ENCODE peak calls at places on chromosome X, in eight cellular contexts. U is body of pancreas, B is upper lobe of right lung, P is thyroid gland, G is BE2C, O is A673, D is testis, W is A549. J is an unnamed sample. For H3K9me3, the result is how much of the 10 kb centered on the place peaks cover.

GRCh38 chrX:67893931-67894330 is 350.1 kb downstream of the AR start:
- DNase-seq in B (no peak), U (no peak), G (no peak), W (peak), P (no peak), O (no peak), D (no peak), J (no peak)

GRCh38 chrX:95628796-95629195 is 1055.8 kb upstream of the DIAPH2 start:
- DNase-seq in W (no peak), O (no peak), P (no peak), U (no peak), B (no peak), D (no peak), G (no peak), J (no peak)

GRCh38 chrX:154012336-154012991 is 7.2 kb downstream of the IRAK1 start:
- DNase-seq in B (peak), P (no peak), W (no peak), U (peak), D (peak), G (no peak), O (no peak), J (no peak)

GRCh38 chrX:123779908-123780396 is 47.1 kb upstream of the THOC2 start:
- DNase-seq in G (no peak), W (peak), U (no peak), B (no peak), P (no peak), O (no peak), D (no peak), J (no peak)

GRCh38 chrX:13506574-13506973 is 62.8 kb upstream of the EGFL6 start:
- DNase-seq in D (peak), B (no peak), W (peak), P (peak), U (peak), O (peak), G (peak), J (peak)

GRCh38 chrX:9133426-9133825 is 99.5 kb upstream of the FAM9B start:
- DNase-seq in P (no peak), O (no peak), B (no peak), U (no peak), G (no peak), W (no peak), D (no peak), J (no peak)

GRCh38 chrX:130799393-130799792 is 103.6 kb downstream of the ENOX2 start:
- DNase-seq in W (no peak), P (no peak), U (no peak), O (no peak), G (no peak), B (no peak), D (no peak), J (no peak)

GRCh38 chrX:150352114-150352513 is 11.0 kb upstream of the MAMLD1 start:
- DNase-seq in B (no peak), P (no peak), W (peak), O (no peak), D (no peak), U (no peak), G (no peak), J (no peak)

GRCh38 chrX:14032383-14032782 is 2.7 kb upstream of the GEMIN8 start:
- DNase-seq in O (peak), W (peak), U (peak), B (no peak), P (peak), D (peak), G (peak), J (peak)

GRCh38 chrX:72080800-72081199 is 50.9 kb downstream of the RTL5 start:
- DNase-seq in B (no peak), U (no peak), D (no peak), W (no peak), O (no peak), P (no peak), G (peak), J (no peak)

GRCh38 chrX:10979956-10980355 is 131.2 kb upstream of the HCCS start:
- DNase-seq in G (no peak), O (no peak), P (no peak), U (no peak), W (no peak), D (no peak), B (no peak), J (no peak)

GRCh38 chrX:147912093-147912801 is 528 bp downstream of the FMR1 start:
- DNase-seq in G (peak), W (peak), D (peak), P (peak), U (peak), B (peak), O (peak), J (no peak)

GRCh38 chrX:96314974-96315373 is 369.7 kb upstream of the DIAPH2 start:
- DNase-seq in O (peak), B (no peak), P (no peak), D (no peak), W (peak), U (no peak), G (no peak), J (no peak)

GRCh38 chrX:55163171-55163570 is 57.0 kb upstream of the PAGE5 start:
- DNase-seq in D (no peak), G (no peak), U (no peak), P (no peak), B (no peak), O (no peak), W (no peak), J (no peak)

GRCh38 chrX:120260369-120260768 is 9.8 kb downstream of the ZBTB33 start:
- DNase-seq in W (no peak), U (no peak), P (no peak), O (no peak), G (no peak), D (no peak), B (no peak), J (no peak)

GRCh38 chrX:154727418-154728323 is 23.2 kb downstream of the GAB3 start:
- DNase-seq in G (no peak), P (peak), O (no peak), B (no peak), U (peak), D (peak), W (no peak), J (no peak)

GRCh38 chrX:107396235-107396634 is 53.2 kb upstream of the FRMPD3 start:
- DNase-seq in O (no peak), D (no peak), U (no peak), G (no peak), B (no peak), P (no peak), W (no peak), J (no peak)

GRCh38 chrX:25427873-25428555 is 412.2 kb upstream of the ARX start:
- DNase-seq in P (no peak), W (no peak), O (peak), D (no peak), G (peak), U (no peak), B (no peak), J (no peak)

GRCh38 chrX:97616883-97617510 is 733.3 kb downstream of the RPA4 start:
- DNase-seq in W (peak), P (no peak), D (no peak), O (peak), U (no peak), G (no peak), B (no peak), J (peak)

GRCh38 chrX:24542756-24543155 is 77.7 kb downstream of the PDK3 start:
- DNase-seq in W (no peak), D (no peak), P (no peak), U (no peak), G (no peak), B (no peak), O (no peak), J (no peak)

GRCh38 chrX:68867458-68868166 is 38.8 kb downstream of the EFNB1 start:
- DNase-seq in U (no peak), G (no peak), W (no peak), P (peak), D (peak), B (no peak), O (no peak), J (no peak)

GRCh38 chrX:17414839-17415238 is 39.8 kb downstream of the NHS start:
- DNase-seq in D (peak), P (no peak), W (no peak), O (no peak), B (no peak), U (peak), G (peak), J (no peak)

GRCh38 chrX:107726809-107727534 is 48.6 kb downstream of the TSC22D3 start:
- DNase-seq in B (no peak), U (peak), D (no peak), G (no peak), P (no peak), W (peak), O (no peak), J (no peak)

GRCh38 chrX:65961714-65962113 is 78.2 kb downstream of the VSIG4 start:
- DNase-seq in O (no peak), U (no peak), D (no peak), P (no peak), G (no peak), B (no peak), W (no peak), J (no peak)

GRCh38 chrX:54358424-54359211 is 772 bp upstream of the WNK3 start:
- DNase-seq in W (no peak), G (peak), B (peak), O (peak), D (peak), U (peak), P (peak), J (peak)

GRCh38 chrX:103919336-103919682 is 43.1 kb upstream of the TMSB15B start:
- DNase-seq in P (no peak), W (peak), U (peak), D (no peak), B (no peak), O (peak), G (peak), J (no peak)

GRCh38 chrX:109660756-109661155 is 35.8 kb upstream of the KCNE5 start:
- DNase-seq in U (no peak), P (no peak), D (no peak), O (no peak), G (no peak), W (no peak), B (no peak), J (no peak)

GRCh38 chrX:4239650-4240540 is 526.4 kb upstream of the PRKX start:
- DNase-seq in U (no peak), W (no peak), P (no peak), G (no peak), B (no peak), O (no peak), D (no peak), J (no peak)

GRCh38 chrX:118216488-118216887 is 99.9 kb upstream of the KLHL13 start:
- DNase-seq in O (peak), B (no peak), G (peak), P (peak), D (no peak), U (peak), W (no peak), J (no peak)

GRCh38 chrX:9148626-9149385 is 114.9 kb upstream of the FAM9B start:
- DNase-seq in O (peak), W (peak), G (no peak), P (peak), D (no peak), U (no peak), B (no peak), J (no peak)

GRCh38 chrX:96982159-96982558 is 98.5 kb downstream of the RPA4 start:
- DNase-seq in B (no peak), U (no peak), G (no peak), O (no peak), W (no peak), D (no peak), P (no peak), J (no peak)

GRCh38 chrX:28843817-28844216 is 256.6 kb downstream of the IL1RAPL1 start:
- DNase-seq in B (no peak), U (no peak), O (no peak), P (no peak), W (no peak), G (no peak), D (no peak), J (no peak)

GRCh38 chrX:31260351-31260750 is 188.5 kb upstream of the FTHL17 start:
- DNase-seq in B (no peak), O (no peak), P (no peak), G (no peak), W (no peak), U (no peak), D (no peak), J (no peak)

GRCh38 chrX:6053126-6053625 is 175.5 kb downstream of the NLGN4X start:
- DNase-seq in B (no peak), P (no peak), G (no peak), D (no peak), U (no peak), O (peak), W (no peak), J (no peak)

GRCh38 chrX:15158736-15159406 is 111.0 kb downstream of the ASB9 start:
- DNase-seq in B (no peak), O (no peak), G (no peak), W (peak), D (no peak), P (no peak), U (no peak), J (no peak)

GRCh38 chrX:46965125-46965758 is 53.0 kb downstream of the JADE3 start:
- DNase-seq in W (no peak), B (no peak), U (no peak), O (peak), G (no peak), P (no peak), D (no peak), J (peak)

GRCh38 chrX:29666361-29666760 is 549.0 kb upstream of the MAGEB2 start:
- DNase-seq in P (no peak), B (no peak), G (no peak), D (no peak), U (no peak), O (no peak), W (no peak), J (no peak)

GRCh38 chrX:119512145-119512800 is 44.0 kb downstream of the SLC25A5 start:
- DNase-seq in P (peak), U (peak), D (peak), B (peak), G (peak), O (peak), W (peak), J (peak)

GRCh38 chrX:63746278-63746677 is 38.7 kb downstream of the ARHGEF9 start:
- DNase-seq in U (no peak), B (no peak), W (no peak), O (no peak), G (no peak), D (no peak), P (no peak), J (no peak)

DNA sequence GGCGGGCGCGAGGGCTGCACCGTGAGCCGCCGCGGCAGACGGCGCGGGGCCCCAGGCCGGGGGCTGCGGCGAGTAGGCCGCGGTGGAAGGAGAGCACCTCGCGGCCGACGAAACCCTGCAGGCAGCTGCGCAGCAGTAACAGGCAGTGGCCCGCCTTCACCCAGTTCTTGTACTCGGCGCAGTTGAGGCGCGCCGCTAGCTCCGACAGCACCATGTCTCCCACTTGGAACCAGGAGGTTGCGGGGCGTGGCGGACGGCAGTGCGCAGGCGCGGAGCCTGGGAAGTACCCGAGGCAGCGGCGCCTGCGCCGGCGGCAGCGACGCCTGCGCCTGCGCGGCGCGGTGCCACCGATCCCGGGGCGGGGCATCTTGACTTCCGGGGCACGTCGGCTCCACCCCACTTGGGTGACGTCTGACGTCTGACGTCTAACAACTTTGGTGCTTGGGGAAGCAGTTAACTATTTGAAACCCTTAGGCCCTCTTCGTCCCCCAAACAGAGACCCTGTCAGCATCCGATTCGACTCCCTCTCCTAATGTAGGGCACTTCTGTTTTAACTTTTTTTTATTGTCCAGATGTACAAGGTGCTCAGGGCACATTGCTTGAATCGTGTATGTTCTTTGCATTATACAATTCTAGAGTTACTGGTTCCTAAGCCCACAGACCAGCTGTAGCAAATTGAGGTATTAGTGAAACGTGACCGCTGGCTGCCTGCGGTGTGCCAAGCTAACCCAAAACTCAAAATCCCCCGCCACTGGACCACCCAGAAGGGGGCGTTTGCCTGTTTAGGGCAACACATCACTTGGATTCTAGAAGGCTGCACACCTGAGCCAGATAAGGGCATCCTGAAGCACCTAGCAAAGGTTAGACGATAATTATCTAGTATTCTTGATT is at the start of gene CXorf38:
- DNase-seq in P (peak), B (peak), D (peak), U (peak), W (peak), G (peak), O (peak), J (peak)
- TF ChIP-seq CTCF in P (no peak), B (no peak), D (no peak), U (no peak), W (no peak), G (no peak), O (peak), J (no peak)

GRCh38 chrX:141989134-141989533 is 85.4 kb downstream of the MAGEC1 start:
- DNase-seq in D (no peak), O (no peak), W (no peak), P (no peak), U (no peak), G (no peak), B (no peak), J (no peak)

GRCh38 chrX:141989802-141990201 is 86.1 kb downstream of the MAGEC1 start:
- DNase-seq in B (no peak), G (no peak), D (no peak), U (no peak), P (no peak), W (no peak), O (no peak), J (no peak)
- H3K9me3 ChIP-seq in B (under half), G (under half), D (under half), U (under half), P (under half), W (under half), O (under half), J (under half)

DNA sequence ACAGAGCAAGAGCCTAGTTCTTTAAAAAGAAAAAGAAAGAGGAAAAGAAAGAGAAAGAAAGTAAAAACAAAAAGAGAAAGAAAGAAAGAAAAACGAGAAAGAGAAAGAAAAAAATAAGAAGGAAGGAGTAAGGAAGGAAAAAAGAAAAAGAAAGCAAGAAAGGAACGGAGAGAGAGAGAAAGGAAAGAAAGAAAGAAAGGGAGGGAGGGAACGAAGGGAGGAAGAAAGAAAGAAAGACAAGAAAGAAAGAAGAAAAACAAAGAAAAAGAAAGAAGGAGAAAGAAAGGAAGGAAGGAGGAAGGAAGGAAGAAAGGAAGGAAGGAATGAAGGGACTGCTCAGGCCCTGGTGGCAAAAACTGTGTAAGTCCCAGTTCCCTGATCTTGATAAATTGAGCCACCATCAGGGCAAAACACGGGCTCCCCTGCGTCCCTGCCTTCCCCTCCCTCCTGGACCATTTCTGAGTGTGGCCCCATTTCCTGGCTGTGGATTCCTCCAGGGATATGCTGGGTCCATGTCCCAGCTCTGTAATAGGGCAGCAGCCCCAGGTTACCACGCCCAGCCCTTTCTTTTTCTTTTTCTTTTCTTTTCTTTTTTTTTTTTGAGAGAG is 44.8 kb downstream of the SHOX start:
- DNase-seq in B (no peak), O (no peak), W (no peak), P (no peak), D (no peak), G (no peak), U (no peak), J (no peak)
- TF ChIP-seq CTCF in B (no peak), O (no peak), W (no peak), P (no peak), D (no peak), G (no peak), U (no peak), J (no peak)

GRCh38 chrX:151702741-151703352 is 7.6 kb downstream of the PRRG3 start:
- DNase-seq in O (no peak), D (no peak), W (no peak), P (no peak), B (no peak), U (peak), G (no peak), J (no peak)

GRCh38 chrX:151700581-151700980 is 5.3 kb downstream of the PRRG3 start:
- DNase-seq in B (no peak), O (no peak), P (no peak), D (no peak), U (no peak), W (no peak), G (no peak), J (no peak)

GRCh38 chrX:151701071-151701470 is 5.8 kb downstream of the PRRG3 start:
- DNase-seq in U (no peak), W (no peak), O (no peak), G (no peak), B (no peak), D (no peak), P (no peak), J (no peak)

GRCh38 chrX:151702021-151702714 is 6.9 kb downstream of the PRRG3 start:
- DNase-seq in O (no peak), P (no peak), G (no peak), W (no peak), D (no peak), B (no peak), U (no peak), J (no peak)

DNA sequence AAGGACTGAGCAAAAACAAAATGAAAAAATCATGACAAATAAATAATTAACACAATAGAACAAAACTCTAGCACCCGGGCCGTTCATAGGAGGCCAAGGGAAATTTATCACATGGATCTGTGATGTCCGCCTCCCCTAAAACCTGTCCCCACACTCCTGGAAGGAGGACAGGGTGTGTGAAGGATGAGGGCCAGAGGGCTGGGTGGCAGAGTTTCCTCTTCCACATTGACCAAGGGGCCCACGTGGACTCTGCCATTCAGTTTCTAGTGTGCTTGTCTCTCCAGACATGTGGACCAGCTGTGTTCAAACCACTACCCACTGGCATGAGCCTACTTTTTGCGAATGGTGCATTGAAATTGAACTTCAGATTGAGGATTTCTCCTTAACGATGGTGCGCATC is 6.3 kb downstream of the PRRG3 start:
- DNase-seq in B (no peak), O (no peak), D (no peak), G (no peak), W (no peak), U (no peak), P (no peak), J (no peak)
- H3K9me3 ChIP-seq in B (under half), O (under half), D (under half), G (under half), W (under half), U (under half), P (under half), J (under half)

J was measured in AG04450.